ENCODE peak calls at places on chromosome 10, in six cellular contexts. X, B, L, N, A and T are unnamed samples.

GRCh38 chr10:33801705-33802104 is 467.2 kb upstream of the NRP1 start:
- DNase-seq in B (peak; percentile 45), X (no peak), L (no peak), N (no peak), A (no peak), T (peak; percentile 4)

GRCh38 chr10:4013651-4014085 is 228.7 kb upstream of the KLF6 start:
- DNase-seq in N (peak; percentile 16), L (no peak), X (peak; percentile 43), B (no peak), A (no peak), T (no peak)

GRCh38 chr10:80260295-80261243 is 28.9 kb downstream of the MAT1A start:
- DNase-seq in X (no peak), A (no peak), B (no peak), L (peak; percentile 58), N (peak; percentile 34), T (no peak)

GRCh38 chr10:3046210-3046779 is 21.1 kb upstream of the PFKP start:
- DNase-seq in N (no peak), L (no peak), B (no peak), X (no peak), A (no peak), T (no peak)

GRCh38 chr10:51619365-51619764 is 80.0 kb downstream of the CSTF2T start:
- DNase-seq in N (no peak), L (no peak), A (no peak), X (no peak), B (no peak), T (no peak)

GRCh38 chr10:24974978-24975377 is 22.6 kb upstream of the PRTFDC1 start:
- DNase-seq in B (peak; percentile 54), L (peak; percentile 20), X (peak; percentile 54), N (no peak), A (no peak), T (no peak)

GRCh38 chr10:127293640-127294039 is 97.2 kb upstream of the INSYN2A start:
- DNase-seq in A (no peak), B (no peak), L (no peak), N (no peak), X (no peak), T (no peak)

GRCh38 chr10:119489572-119490326 is 52.8 kb downstream of the RGS10 start:
- DNase-seq in L (peak; percentile 70), X (no peak), N (peak; percentile 54), B (peak; percentile 56), A (no peak), T (no peak)

GRCh38 chr10:88851706-88852105 is at the start of gene ANKRD22:
- DNase-seq in X (no peak), A (peak; percentile 67), N (peak; percentile 90), B (peak; percentile 84), L (no peak), T (peak; percentile 61)

GRCh38 chr10:14327535-14327934 is 3.2 kb downstream of the FRMD4A start:
- DNase-seq in B (no peak), A (no peak), X (no peak), N (no peak), L (no peak), T (no peak)

GRCh38 chr10:59971915-59972314 is 65.6 kb upstream of the CCDC6 start:
- DNase-seq in B (peak; percentile 70), N (peak; percentile 75), L (no peak), A (no peak), X (no peak), T (no peak)

GRCh38 chr10:57716884-57717283 is 550.8 kb downstream of the IPMK start:
- DNase-seq in B (peak; percentile 25), X (no peak), L (no peak), N (no peak), A (no peak), T (no peak)

GRCh38 chr10:132939957-132940790 is 2.2 kb downstream of the CFAP46 start:
- DNase-seq in B (peak; percentile 81), N (peak; percentile 37), L (peak; percentile 70), A (peak; percentile 47), X (peak; percentile 54), T (no peak)

GRCh38 chr10:27744478-27745379 is 890 bp downstream of the MKX start:
- DNase-seq in N (no peak), L (no peak), B (peak; percentile 72), X (peak; percentile 25), A (no peak), T (no peak)

GRCh38 chr10:131898061-131898460 is 2.7 kb upstream of the PPP2R2D start:
- DNase-seq in A (no peak), L (no peak), X (no peak), B (no peak), N (no peak), T (no peak)

GRCh38 chr10:10786334-10787090 is 231.2 kb upstream of the CELF2 start:
- DNase-seq in A (no peak), L (no peak), X (no peak), B (no peak), N (no peak), T (no peak)

GRCh38 chr10:123502983-123503382 is 163.2 kb upstream of the GPR26 start:
- DNase-seq in N (no peak), X (no peak), A (no peak), B (no peak), L (no peak), T (no peak)
- TF ChIP-seq CTCF in N (no peak), X (no peak), A (no peak), B (peak; percentile 34), L (peak; percentile 29), T (no peak)

GRCh38 chr10:75107756-75108683 is 3.4 kb upstream of the SAMD8 start:
- DNase-seq in L (no peak), X (no peak), N (no peak), A (no peak), B (no peak), T (no peak)
- H3K4me3 ChIP-seq in L (no peak overlapping the region), X (no peak overlapping the region), N (no peak overlapping the region), A (no peak overlapping the region), B (no peak overlapping the region), T (no peak overlapping the region)

DNA sequence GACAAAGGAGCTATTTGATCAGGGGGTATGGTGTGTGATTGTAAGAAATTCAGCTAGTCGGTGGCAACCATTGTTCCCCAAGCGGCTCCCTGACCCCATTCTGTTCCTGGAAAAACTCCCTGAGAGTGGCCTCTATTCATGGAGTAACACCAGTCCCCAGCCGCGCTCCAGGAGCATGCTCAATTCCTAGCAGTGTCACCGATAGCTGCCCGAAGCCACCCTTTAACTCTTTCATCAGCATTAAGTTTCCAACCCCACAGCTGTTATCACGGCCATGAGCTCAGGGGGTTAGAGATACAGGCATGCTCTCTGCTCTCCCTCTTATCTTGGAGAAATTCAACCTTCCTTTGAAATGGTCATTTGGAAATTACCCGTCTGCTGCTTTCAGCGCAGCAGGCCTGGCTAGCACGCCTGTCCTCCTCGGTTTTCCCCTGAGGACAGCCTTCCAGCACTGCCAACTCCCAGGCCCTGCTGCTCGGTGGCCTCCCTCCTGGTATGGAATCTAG is 26.4 kb downstream of the FGF8 start:
- DNase-seq in X (no peak), N (no peak), A (no peak), B (no peak), L (no peak), T (no peak)
- H3K9me3 ChIP-seq in X (no peaks in the 10 kb centered on the region), N (no peaks in the 10 kb centered on the region), A (no peaks in the 10 kb centered on the region), B (no peaks in the 10 kb centered on the region), L (no peaks in the 10 kb centered on the region), T (no peaks in the 10 kb centered on the region)

DNA sequence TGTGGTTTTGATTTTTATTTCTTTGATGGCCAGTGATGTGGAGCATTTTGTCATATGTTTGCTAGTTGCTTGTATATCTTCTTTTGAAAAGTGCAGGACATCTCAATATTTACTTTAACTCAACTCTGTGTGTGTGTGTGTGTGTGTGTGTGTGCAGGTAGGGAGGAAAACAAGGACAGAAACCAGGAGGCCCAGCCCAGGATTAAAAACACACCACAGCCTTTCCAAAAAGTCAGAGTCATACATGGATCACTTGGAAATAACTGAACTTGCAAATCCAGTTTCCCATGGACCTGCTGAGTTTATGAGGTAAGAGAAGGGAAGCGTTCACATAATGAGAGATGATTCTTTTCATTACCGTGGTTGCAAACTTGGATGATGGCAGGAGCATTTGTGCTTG is 189.9 kb upstream of the LYZL1 start:
- DNase-seq in L (no peak), B (no peak), X (no peak), N (no peak), A (no peak), T (no peak)
- TF ChIP-seq CTCF in L (no peak), B (no peak), X (no peak), N (no peak), A (no peak), T (no peak)

DNA sequence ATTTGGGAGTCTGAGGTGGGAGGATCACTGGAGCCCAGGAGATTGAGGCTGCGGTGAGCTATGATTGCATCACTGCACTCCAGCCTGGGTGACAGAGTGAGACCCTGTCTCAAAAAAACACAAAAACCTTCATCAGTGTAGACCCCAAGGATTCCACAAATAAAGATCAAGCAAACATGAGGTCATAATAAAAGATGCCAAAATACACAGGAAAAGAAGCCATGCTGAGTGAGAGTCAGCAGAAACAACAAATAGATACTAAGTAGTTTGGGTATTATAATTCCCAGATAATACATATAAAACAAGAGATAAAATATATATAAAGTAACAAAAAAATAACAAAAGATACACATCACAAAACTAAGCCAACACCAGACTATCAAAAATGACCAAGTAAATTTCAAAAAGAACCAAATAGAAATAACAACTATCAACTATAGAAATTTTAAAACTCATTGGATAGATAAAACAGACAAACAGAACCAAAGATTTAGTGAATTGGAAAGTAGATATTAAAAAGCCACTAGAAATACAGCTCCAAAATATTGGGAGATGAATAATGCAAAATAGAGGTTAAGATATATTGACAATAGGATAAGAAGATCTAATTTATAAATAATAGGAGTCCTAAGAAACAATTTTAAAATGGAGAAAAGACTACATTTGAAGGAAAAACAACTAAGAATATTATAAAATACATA is 48.9 kb upstream of the FHIP2A start:
- DNase-seq in B (no peak), A (no peak), N (no peak), X (no peak), L (no peak), T (no peak)
- H3K4me3 ChIP-seq in B (no peak overlapping the region), A (no peak overlapping the region), N (no peak overlapping the region), X (no peak overlapping the region), L (no peak overlapping the region), T (no peak overlapping the region)

GRCh38 chr10:37813763-37814162 is 43.6 kb downstream of the ZNF248 start:
- DNase-seq in B (no peak), N (no peak), A (no peak), X (no peak), L (no peak), T (no peak)
- H3K9me3 ChIP-seq in B (peaks cover 7% of the 10 kb centered on the region), N (no peaks in the 10 kb centered on the region), A (peaks cover 25% of the 10 kb centered on the region), X (peaks cover 65% of the 10 kb centered on the region), L (no peaks in the 10 kb centered on the region), T (no peaks in the 10 kb centered on the region)